ENCODE peak calls at places on chromosomes 5 and 9, in five cellular contexts. Z, F, S, I and B are unnamed samples.

GRCh38 chr9:104766025-104766424 is 2.1 kb downstream of the NIPSNAP3B start:
- DNase-seq in Z (no peak), F (no peak), S (no peak), I (no peak), B (no peak)

GRCh38 chr5:177355162-177355867 is 2.4 kb upstream of the RGS14 start:
- DNase-seq in Z (no peak), F (no peak), S (no peak), I (no peak), B (no peak)

GRCh38 chr9:88949425-88949824 is 41.8 kb upstream of the S1PR3 start:
- DNase-seq in Z (no peak), F (no peak), S (no peak), I (no peak), B (peak)

GRCh38 chr5:76690704-76691469 is 25.0 kb upstream of the F2R start:
- DNase-seq in Z (no peak), F (peak), S (no peak), I (no peak), B (no peak)

GRCh38 chr5:74490814-74491213 is 149.7 kb downstream of the ENC1 start:
- DNase-seq in Z (no peak), F (no peak), S (no peak), I (peak), B (no peak)

GRCh38 chr9:77011973-77012817 is 7.3 kb upstream of the FOXB2 start:
- DNase-seq in Z (peak), F (peak), S (peak), I (no peak), B (peak)

GRCh38 chr9:92501671-92502393 is 19.5 kb upstream of the ASPN start:
- DNase-seq in Z (peak), F (peak), S (peak), I (no peak), B (peak)

GRCh38 chr5:174612686-174613085 is 111.7 kb upstream of the MSX2 start:
- DNase-seq in Z (no peak), F (no peak), S (no peak), I (no peak), B (no peak)

GRCh38 chr5:142551242-142552067 is 134.4 kb downstream of the FGF1 start:
- DNase-seq in Z (no peak), F (no peak), S (peak), I (no peak), B (no peak)

GRCh38 chr9:128916204-128916603 is 4.6 kb upstream of the PHYHD1 start:
- DNase-seq in Z (no peak), F (no peak), S (no peak), I (no peak), B (no peak)

DNA sequence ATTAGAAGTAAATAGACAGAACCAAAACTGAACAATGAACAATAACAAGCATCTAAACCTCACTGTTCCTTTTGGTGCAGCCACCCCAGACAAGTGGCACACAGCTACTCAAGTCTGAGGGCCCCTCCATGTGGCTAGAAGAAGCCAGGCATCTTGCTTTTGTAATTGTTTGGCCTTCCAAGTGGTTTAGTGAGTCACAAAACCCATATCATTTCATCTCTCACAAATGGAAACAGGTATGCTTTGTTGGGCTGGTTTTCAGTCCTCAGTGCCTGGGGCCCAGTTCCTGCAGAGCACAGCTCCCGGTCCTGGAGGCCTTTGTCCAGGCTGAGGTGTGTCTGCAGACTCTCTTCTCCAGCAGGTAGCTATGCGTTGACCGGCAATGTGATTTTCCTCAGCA is 16.7 kb downstream of the PRLR start:
- DNase-seq in Z (no peak), F (no peak), S (no peak), I (no peak), B (no peak)
- TF ChIP-seq ATF3 in Z (no peak), F (no peak), S (no peak), I (no peak), B (no peak)

GRCh38 chr5:125483609-125484008 is 737.2 kb upstream of the ZNF608 start:
- DNase-seq in Z (no peak), F (no peak), S (no peak), I (no peak), B (no peak)

GRCh38 chr5:125487231-125487630 is 740.8 kb upstream of the ZNF608 start:
- DNase-seq in Z (no peak), F (no peak), S (no peak), I (no peak), B (no peak)

GRCh38 chr5:125486634-125487033 is 740.2 kb upstream of the ZNF608 start:
- DNase-seq in Z (no peak), F (no peak), S (no peak), I (no peak), B (no peak)

GRCh38 chr5:125484272-125485002 is 738.0 kb upstream of the ZNF608 start:
- DNase-seq in Z (peak), F (no peak), S (no peak), I (no peak), B (no peak)

DNA sequence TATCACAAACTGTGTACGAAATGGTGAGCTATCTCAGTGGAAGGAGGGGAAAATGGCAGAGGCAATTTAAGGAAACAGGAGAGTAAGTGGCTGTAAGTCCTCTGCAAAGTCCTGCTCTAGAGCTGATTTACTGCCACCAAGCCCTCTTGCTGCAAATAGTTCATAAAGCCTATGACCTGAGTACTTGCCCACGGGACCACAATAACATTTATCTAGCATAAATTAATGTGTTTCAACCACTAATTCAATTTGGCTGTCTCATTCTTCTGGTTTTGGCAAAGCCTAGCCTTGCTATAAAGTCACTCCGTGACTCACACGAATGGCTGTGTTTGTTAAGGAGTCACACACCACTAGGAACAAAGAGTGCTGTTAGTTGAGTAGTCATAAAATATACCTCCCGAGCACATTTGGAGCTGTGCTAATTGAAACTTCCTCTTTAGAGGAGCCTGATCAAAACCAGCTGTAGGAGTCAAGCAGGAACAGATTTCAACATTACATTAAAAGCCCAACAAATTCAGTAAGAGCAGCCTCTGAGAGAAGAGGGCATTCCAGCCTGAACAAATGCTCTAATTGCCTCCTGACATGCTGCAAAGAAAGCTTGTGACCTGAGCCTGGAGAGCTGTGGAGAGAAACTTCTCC is 738.7 kb upstream of the ZNF608 start:
- DNase-seq in Z (peak), F (no peak), S (no peak), I (no peak), B (no peak)
- TF ChIP-seq ATF3 in Z (no peak), F (no peak), S (no peak), I (no peak), B (no peak)

GRCh38 chr5:1008451-1009358 is at the start of gene NKD2:
- DNase-seq in Z (no peak), F (no peak), S (peak), I (no peak), B (peak)
- TF ChIP-seq ATF3 in Z (no peak), F (no peak), S (no peak), I (no peak), B (no peak)

DNA sequence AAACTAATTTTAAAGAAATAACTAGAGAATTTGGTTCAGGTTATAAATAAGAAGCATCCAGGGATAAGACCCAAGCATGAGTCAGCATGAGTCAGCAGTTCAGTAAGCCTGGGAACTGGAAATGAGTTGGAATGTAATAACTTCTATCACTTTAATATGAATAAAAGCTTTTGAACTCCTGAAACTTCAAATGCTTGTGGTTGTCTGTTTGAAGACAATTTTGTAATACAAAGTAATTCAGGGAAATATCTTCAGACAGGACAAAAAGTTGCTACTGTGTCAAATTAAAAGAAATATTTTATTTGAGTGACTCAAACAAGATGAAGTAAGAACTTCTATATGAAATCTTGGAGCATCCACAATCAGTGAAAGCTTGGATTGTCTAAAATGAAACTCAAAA is 331.2 kb upstream of the DAB2 start:
- DNase-seq in Z (peak), F (no peak), S (no peak), I (no peak), B (peak)
- TF ChIP-seq ATF3 in Z (no peak), F (no peak), S (no peak), I (no peak), B (peak)

DNA sequence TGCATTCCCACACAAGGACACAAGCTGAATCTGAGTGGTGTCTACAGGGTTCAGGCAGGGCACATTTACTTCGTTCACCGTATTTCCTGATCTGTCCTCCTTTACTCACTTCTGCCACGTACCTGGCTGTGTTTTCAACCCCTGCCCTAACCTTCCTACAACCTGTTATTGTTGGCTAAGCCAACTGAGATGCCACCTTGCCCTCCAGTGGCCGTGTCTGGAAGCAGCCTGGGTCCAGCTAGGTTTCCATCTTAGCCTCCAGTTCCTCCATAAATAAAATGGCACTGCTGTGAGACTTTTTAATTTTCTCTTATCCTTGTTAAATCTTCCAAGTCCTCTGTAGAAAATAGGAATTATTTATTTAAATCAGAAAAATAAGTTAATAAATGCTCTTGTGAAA is 64.8 kb downstream of the ATP10B start:
- DNase-seq in Z (no peak), F (peak), S (peak), I (peak), B (no peak)
- TF ChIP-seq ATF3 in Z (no peak), F (no peak), S (no peak), I (no peak), B (no peak)

DNA sequence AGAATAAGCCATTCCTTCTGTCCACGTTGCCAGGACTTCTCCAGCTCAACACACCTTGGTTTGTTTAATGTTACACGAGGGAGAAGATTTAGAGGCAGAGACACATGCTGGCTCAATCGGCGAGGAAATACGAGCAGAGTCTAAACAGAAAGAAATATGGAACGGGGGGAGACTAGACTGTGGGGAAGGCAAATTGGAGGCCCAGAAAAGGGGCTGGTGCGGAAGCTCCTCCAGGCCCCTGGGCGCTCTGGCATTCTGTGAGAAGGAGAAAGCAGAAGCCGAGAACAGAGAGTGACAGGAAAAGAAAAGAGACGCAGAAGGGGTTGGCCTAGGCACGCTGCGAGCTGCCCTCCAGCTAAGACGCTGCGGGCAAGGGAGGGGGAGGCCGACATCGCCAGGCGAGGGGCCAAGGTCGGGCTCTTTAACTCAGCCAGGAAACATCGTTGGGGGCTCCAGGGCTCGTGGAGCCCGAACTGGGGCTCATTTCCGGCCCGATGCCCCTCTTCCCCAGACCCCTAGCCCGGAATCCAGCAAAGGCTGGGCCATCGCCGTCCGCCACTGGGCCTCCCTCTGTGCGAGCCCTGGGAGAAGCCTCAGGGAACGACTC is 3.2 kb upstream of the PAX5 start:
- DNase-seq in Z (no peak), F (no peak), S (no peak), I (no peak), B (no peak)
- TF ChIP-seq ATF3 in Z (no peak), F (no peak), S (no peak), I (no peak), B (no peak)

GRCh38 chr5:137619191-137619870 is 116.6 kb downstream of the KLHL3 start:
- DNase-seq in Z (no peak), F (no peak), S (no peak), I (no peak), B (no peak)

GRCh38 chr5:137621306-137621705 is 114.6 kb downstream of the KLHL3 start:
- DNase-seq in Z (no peak), F (no peak), S (no peak), I (no peak), B (no peak)

GRCh38 chr5:137624786-137625349 is 111.0 kb downstream of the KLHL3 start:
- DNase-seq in Z (no peak), F (no peak), S (no peak), I (no peak), B (no peak)

GRCh38 chr5:137621861-137622823 is 113.7 kb downstream of the KLHL3 start:
- DNase-seq in Z (no peak), F (no peak), S (no peak), I (no peak), B (no peak)

GRCh38 chr5:137622850-137623249 is 113.0 kb downstream of the KLHL3 start:
- DNase-seq in Z (no peak), F (peak), S (no peak), I (peak), B (no peak)
- TF ChIP-seq ATF3 in Z (no peak), F (no peak), S (no peak), I (no peak), B (no peak)

DNA sequence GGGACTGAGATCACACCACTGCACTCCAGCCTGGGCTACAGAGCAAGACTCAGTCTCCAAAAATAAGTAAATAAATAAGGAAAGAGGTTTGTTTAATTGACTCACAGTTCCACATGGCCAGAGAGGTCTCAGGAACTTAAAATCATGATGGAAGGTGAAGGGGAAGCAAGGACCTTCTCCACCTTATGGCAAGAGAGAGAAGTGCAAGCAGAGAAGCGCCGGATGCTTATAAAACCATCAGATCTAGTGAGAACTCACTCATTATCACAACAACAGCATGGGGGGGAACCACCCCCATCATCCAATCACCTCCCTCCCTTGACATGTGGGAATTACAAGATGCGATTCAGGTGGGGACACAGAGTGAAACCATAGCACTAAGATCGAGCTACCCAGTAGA is 22.8 kb upstream of the RGMB start:
- DNase-seq in Z (no peak), F (peak), S (peak), I (no peak), B (no peak)
- TF ChIP-seq ATF3 in Z (no peak), F (no peak), S (no peak), I (no peak), B (no peak)

GRCh38 chr9:99181621-99182020 is 40.1 kb downstream of the ALG2 start:
- DNase-seq in Z (no peak), F (no peak), S (no peak), I (peak), B (no peak)
- TF ChIP-seq ATF3 in Z (no peak), F (no peak), S (no peak), I (no peak), B (no peak)

GRCh38 chr5:65919773-65920172 is 6.6 kb upstream of the ERBIN start:
- DNase-seq in Z (no peak), F (no peak), S (no peak), I (no peak), B (no peak)
- TF ChIP-seq ATF3 in Z (no peak), F (no peak), S (no peak), I (no peak), B (no peak)